ENCODE peak calls at places on chromosomes 5 and 9, in four cellular contexts. A is dorsolateral prefrontal cortex, X is left ventricle myocardium inferior, P is cardiac fibroblast. G is an unnamed sample.

GRCh38 chr5:130061746-130062145 is 157.5 kb downstream of the CHSY3 start:
- DNase-seq in P (no peak), X (no peak), A (no peak), G (no peak)

GRCh38 chr5:80516826-80517225 is 28.9 kb downstream of the FAM151B start:
- DNase-seq in X (no peak), A (no peak), P (peak), G (no peak)

GRCh38 chr9:79577969-79578723 is 6.4 kb downstream of the TLE4 start:
- DNase-seq in X (no peak), P (peak), A (no peak), G (no peak)

GRCh38 chr5:124034301-124034700 is 522.3 kb downstream of the CSNK1G3 start:
- DNase-seq in X (no peak), P (no peak), A (no peak), G (no peak)

GRCh38 chr5:150309898-150310269 is 7.2 kb upstream of the ARSI start:
- DNase-seq in X (no peak), P (no peak), A (no peak), G (no peak)

GRCh38 chr5:157303023-157303422 is 37.1 kb downstream of the CYFIP2 start:
- DNase-seq in P (no peak), X (no peak), A (no peak), G (no peak)

GRCh38 chr9:117480251-117480650 is 65.4 kb upstream of the ASTN2 start:
- DNase-seq in A (no peak), P (no peak), X (no peak), G (no peak)

GRCh38 chr9:16103613-16104012 is 550.8 kb downstream of the CCDC171 start:
- DNase-seq in A (no peak), P (peak), X (no peak), G (peak)

GRCh38 chr5:16916262-16916878 is 19.7 kb downstream of the MYO10 start:
- DNase-seq in X (no peak), A (no peak), P (peak), G (no peak)

GRCh38 chr9:131578778-131579504 is 33.6 kb downstream of the PRRT1B start:
- DNase-seq in A (no peak), P (no peak), X (no peak), G (no peak)

GRCh38 chr5:149381986-149382338 is 2.9 kb upstream of the IL17B start:
- DNase-seq in A (peak), X (peak), P (peak), G (peak)

GRCh38 chr5:59709346-59709821 is 184.1 kb downstream of the PDE4D start:
- DNase-seq in A (no peak), X (no peak), P (no peak), G (no peak)

GRCh38 chr5:171592076-171592475 is 172.6 kb downstream of the FGF18 start:
- DNase-seq in X (no peak), A (no peak), P (no peak), G (no peak)

GRCh38 chr9:115733736-115734135 is 419.9 kb upstream of the PAPPA start:
- DNase-seq in A (no peak), X (no peak), P (peak), G (no peak)

GRCh38 chr5:6365977-6366590 is 12.3 kb downstream of the MED10 start:
- DNase-seq in A (peak), P (no peak), X (no peak), G (no peak)

GRCh38 chr5:76673125-76673524 is 42.8 kb upstream of the F2R start:
- DNase-seq in X (no peak), P (no peak), A (no peak), G (peak)

GRCh38 chr5:76672242-76672641 is 43.7 kb upstream of the F2R start:
- DNase-seq in A (no peak), X (no peak), P (no peak), G (no peak)

GRCh38 chr5:76669245-76669644 is 46.0 kb upstream of the F2RL2 start:
- DNase-seq in P (no peak), X (no peak), A (no peak), G (no peak)

GRCh38 chr5:76667495-76667894 is 44.3 kb upstream of the F2RL2 start:
- DNase-seq in A (no peak), X (no peak), P (no peak), G (no peak)

GRCh38 chr5:76670508-76670907 is 45.4 kb upstream of the F2R start:
- DNase-seq in X (no peak), A (no peak), P (no peak), G (no peak)
- H3K4me3 ChIP-seq in X (no peak), A (no peak), P (no peak), G (no peak)

DNA sequence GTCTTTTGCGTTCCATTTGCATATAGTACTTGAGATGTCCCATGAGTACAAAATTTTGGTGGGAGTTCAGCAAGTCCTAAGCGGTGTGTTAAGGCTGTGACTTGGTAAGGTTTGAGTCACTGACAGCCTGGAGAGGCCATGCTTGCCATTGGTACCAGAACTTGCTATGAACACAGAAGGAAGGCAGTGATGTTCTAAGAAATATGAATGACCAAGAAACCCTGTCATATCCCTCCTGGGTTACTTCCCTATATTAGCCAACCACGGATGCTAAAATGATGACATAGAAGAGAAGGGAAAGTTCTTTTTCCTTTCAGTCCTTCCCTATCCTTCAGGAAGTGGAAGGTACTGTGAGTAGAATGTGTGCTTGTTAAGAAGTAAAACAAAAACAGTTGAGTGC is 136.7 kb downstream of the GCNT1 start:
- DNase-seq in X (no peak), A (no peak), P (no peak), G (no peak)
- H3K4me3 ChIP-seq in X (no peak), A (no peak), P (no peak), G (no peak)

GRCh38 chr5:145835839-145836222 is 689 bp upstream of the PRELID2 start:
- DNase-seq in P (no peak), X (no peak), A (no peak), G (no peak)
- H3K4me3 ChIP-seq in P (peak), X (peak), A (peak), G (peak)

GRCh38 chr9:137406876-137407589 is 15.9 kb downstream of the EXD3 start:
- DNase-seq in A (peak), P (peak), X (peak), G (peak)

GRCh38 chr9:137404971-137405584 is 17.9 kb downstream of the EXD3 start:
- DNase-seq in A (no peak), X (no peak), P (no peak), G (no peak)

GRCh38 chr9:137405677-137406081 is 17.3 kb downstream of the EXD3 start:
- DNase-seq in A (no peak), X (no peak), P (no peak), G (no peak)

GRCh38 chr9:137407590-137408300 is 15.2 kb downstream of the EXD3 start:
- DNase-seq in X (peak), P (peak), A (peak), G (no peak)

DNA sequence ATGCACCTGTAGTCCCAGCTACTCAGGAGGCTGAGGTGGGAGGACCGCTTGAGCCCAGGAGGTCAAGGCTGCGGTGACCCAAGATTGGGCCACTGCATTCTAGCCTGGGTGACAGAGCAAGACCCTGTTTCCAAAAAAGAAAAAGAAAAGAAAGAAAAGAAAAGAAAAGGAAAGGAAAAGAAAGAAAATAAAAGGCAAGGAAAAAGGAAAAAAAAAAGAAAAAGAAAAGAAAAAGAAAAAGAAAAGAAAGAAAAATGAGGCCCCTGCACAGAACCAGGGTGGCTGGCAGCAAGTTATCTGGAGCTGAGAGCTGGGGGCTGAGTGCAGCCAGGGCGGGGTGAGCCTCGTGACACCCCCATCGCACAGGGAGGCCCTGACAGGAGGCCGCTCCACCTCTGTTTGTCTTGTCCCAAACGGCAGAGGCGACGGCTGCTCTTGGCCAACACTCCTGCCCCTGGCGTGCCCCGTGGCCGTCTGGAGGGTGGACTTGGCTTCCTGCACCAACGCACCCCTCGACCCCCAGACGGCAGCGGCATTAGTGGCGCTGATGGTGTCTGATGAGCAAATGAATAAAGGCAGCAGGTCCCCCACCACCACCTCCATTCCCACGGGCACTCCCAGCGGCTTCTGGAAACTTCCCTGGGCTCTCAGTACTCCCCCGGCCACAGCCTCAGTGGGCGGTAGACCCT is 16.7 kb downstream of the EXD3 start:
- DNase-seq in P (no peak), A (no peak), X (no peak), G (peak)
- H3K4me3 ChIP-seq in P (no peak), A (peak), X (peak), G (peak)

GRCh38 chr9:136901516-136902258 is 15.4 kb downstream of the TRAF2 start:
- DNase-seq in X (no peak), A (no peak), P (no peak), G (peak)
- H3K4me3 ChIP-seq in X (peak), A (no peak), P (no peak), G (peak)

GRCh38 chr9:76820431-76820830 is 56.2 kb downstream of the PCA3 start:
- DNase-seq in X (no peak), P (no peak), A (no peak), G (no peak)
- H3K4me3 ChIP-seq in X (no peak), P (no peak), A (no peak), G (no peak)